ENCODE peak calls at places on chromosomes 13 and 19, in seven cellular contexts. One of them, this sample, is unnamed.

GRCh38 chr19:11422163-11423068 is 3.3 kb upstream of the RGL3 start:
- DNase-seq in lower lobe of right lung: peak
- DNase-seq in ascending aorta: peak
- DNase-seq in endodermal cell: peak
- DNase-seq in pancreas: peak
- DNase-seq in choroid plexus epithelial cell: peak
- DNase-seq in progenitor cell of endocrine pancreas: peak
- DNase-seq in this sample: peak

GRCh38 chr13:22915442-22916082 is 265.2 kb upstream of the SGCG start:
- DNase-seq in lower lobe of right lung: peak
- DNase-seq in ascending aorta: no peak
- DNase-seq in endodermal cell: peak
- DNase-seq in pancreas: peak
- DNase-seq in choroid plexus epithelial cell: peak
- DNase-seq in progenitor cell of endocrine pancreas: peak
- DNase-seq in this sample: peak

GRCh38 chr13:71801781-71802180 is 65.2 kb downstream of the DACH1 start:
- DNase-seq in lower lobe of right lung: no peak
- DNase-seq in ascending aorta: no peak
- DNase-seq in endodermal cell: no peak
- DNase-seq in pancreas: no peak
- DNase-seq in choroid plexus epithelial cell: no peak
- DNase-seq in progenitor cell of endocrine pancreas: no peak
- DNase-seq in this sample: no peak

GRCh38 chr19:42198676-42199439 is 18.6 kb downstream of the DEDD2 start:
- DNase-seq in lower lobe of right lung: no peak
- DNase-seq in ascending aorta: no peak
- DNase-seq in endodermal cell: peak
- DNase-seq in pancreas: no peak
- DNase-seq in choroid plexus epithelial cell: no peak
- DNase-seq in progenitor cell of endocrine pancreas: no peak
- DNase-seq in this sample: no peak

GRCh38 chr19:31085125-31085524 is 264.1 kb downstream of the TSHZ3 start:
- DNase-seq in lower lobe of right lung: no peak
- DNase-seq in ascending aorta: no peak
- DNase-seq in endodermal cell: no peak
- DNase-seq in pancreas: no peak
- DNase-seq in choroid plexus epithelial cell: no peak
- DNase-seq in progenitor cell of endocrine pancreas: no peak
- DNase-seq in this sample: no peak

GRCh38 chr13:25981060-25981459 is 70.8 kb downstream of the SHISA2 start:
- DNase-seq in lower lobe of right lung: no peak
- DNase-seq in ascending aorta: no peak
- DNase-seq in endodermal cell: no peak
- DNase-seq in pancreas: no peak
- DNase-seq in choroid plexus epithelial cell: no peak
- DNase-seq in progenitor cell of endocrine pancreas: no peak
- DNase-seq in this sample: no peak

GRCh38 chr13:27406178-27406939 is 18.1 kb upstream of the GTF3A start:
- DNase-seq in lower lobe of right lung: no peak
- DNase-seq in ascending aorta: no peak
- DNase-seq in endodermal cell: no peak
- DNase-seq in pancreas: no peak
- DNase-seq in choroid plexus epithelial cell: peak
- DNase-seq in progenitor cell of endocrine pancreas: no peak
- DNase-seq in this sample: no peak

GRCh38 chr13:112616586-112617381 is 28.8 kb upstream of the TUBGCP3 start:
- DNase-seq in lower lobe of right lung: no peak
- DNase-seq in ascending aorta: no peak
- DNase-seq in endodermal cell: peak
- DNase-seq in pancreas: no peak
- DNase-seq in choroid plexus epithelial cell: peak
- DNase-seq in progenitor cell of endocrine pancreas: no peak
- DNase-seq in this sample: peak

GRCh38 chr19:57192064-57192395 is 730 bp downstream of the ZNF264 start:
- DNase-seq in lower lobe of right lung: no peak
- DNase-seq in ascending aorta: no peak
- DNase-seq in endodermal cell: no peak
- DNase-seq in pancreas: no peak
- DNase-seq in choroid plexus epithelial cell: peak
- DNase-seq in progenitor cell of endocrine pancreas: no peak
- DNase-seq in this sample: no peak

GRCh38 chr13:39663958-39664357 is 8.5 kb downstream of the COG6 start:
- DNase-seq in lower lobe of right lung: no peak
- DNase-seq in ascending aorta: no peak
- DNase-seq in endodermal cell: no peak
- DNase-seq in pancreas: no peak
- DNase-seq in choroid plexus epithelial cell: no peak
- DNase-seq in progenitor cell of endocrine pancreas: no peak
- DNase-seq in this sample: no peak

GRCh38 chr13:98959775-98960325 is 18.0 kb downstream of the DOCK9 start:
- DNase-seq in lower lobe of right lung: no peak
- DNase-seq in ascending aorta: no peak
- DNase-seq in endodermal cell: no peak
- DNase-seq in pancreas: no peak
- DNase-seq in choroid plexus epithelial cell: no peak
- DNase-seq in progenitor cell of endocrine pancreas: no peak
- DNase-seq in this sample: no peak

GRCh38 chr19:35715355-35715809 is 2.4 kb upstream of the KMT2B start:
- DNase-seq in lower lobe of right lung: no peak
- DNase-seq in ascending aorta: no peak
- DNase-seq in endodermal cell: no peak
- DNase-seq in pancreas: peak
- DNase-seq in choroid plexus epithelial cell: no peak
- DNase-seq in progenitor cell of endocrine pancreas: no peak
- DNase-seq in this sample: no peak

GRCh38 chr13:55948175-55948574 is 1192.5 kb upstream of the PRR20A start:
- DNase-seq in lower lobe of right lung: no peak
- DNase-seq in ascending aorta: no peak
- DNase-seq in endodermal cell: no peak
- DNase-seq in pancreas: peak
- DNase-seq in choroid plexus epithelial cell: no peak
- DNase-seq in progenitor cell of endocrine pancreas: no peak
- DNase-seq in this sample: no peak
- TF ChIP-seq CTCF in lower lobe of right lung: no peak
- TF ChIP-seq CTCF in ascending aorta: no peak
- TF ChIP-seq CTCF in endodermal cell: no peak
- TF ChIP-seq CTCF in pancreas: no peak
- TF ChIP-seq CTCF in choroid plexus epithelial cell: no peak
- TF ChIP-seq CTCF in progenitor cell of endocrine pancreas: no peak
- TF ChIP-seq CTCF in this sample: no peak

GRCh38 chr13:47480941-47481340 is 520.1 kb downstream of the SUCLA2 start:
- DNase-seq in lower lobe of right lung: no peak
- DNase-seq in ascending aorta: no peak
- DNase-seq in endodermal cell: no peak
- DNase-seq in pancreas: no peak
- DNase-seq in choroid plexus epithelial cell: no peak
- DNase-seq in progenitor cell of endocrine pancreas: no peak
- DNase-seq in this sample: no peak
- TF ChIP-seq CTCF in lower lobe of right lung: no peak
- TF ChIP-seq CTCF in ascending aorta: no peak
- TF ChIP-seq CTCF in endodermal cell: no peak
- TF ChIP-seq CTCF in pancreas: no peak
- TF ChIP-seq CTCF in choroid plexus epithelial cell: no peak
- TF ChIP-seq CTCF in progenitor cell of endocrine pancreas: no peak
- TF ChIP-seq CTCF in this sample: no peak

GRCh38 chr19:13902993-13903555 is 2.8 kb downstream of the BRME1 start:
- DNase-seq in lower lobe of right lung: no peak
- DNase-seq in ascending aorta: no peak
- DNase-seq in endodermal cell: no peak
- DNase-seq in pancreas: no peak
- DNase-seq in choroid plexus epithelial cell: peak
- DNase-seq in progenitor cell of endocrine pancreas: no peak
- DNase-seq in this sample: no peak
- TF ChIP-seq CTCF in lower lobe of right lung: peak
- TF ChIP-seq CTCF in ascending aorta: no peak
- TF ChIP-seq CTCF in endodermal cell: peak
- TF ChIP-seq CTCF in pancreas: no peak
- TF ChIP-seq CTCF in choroid plexus epithelial cell: peak
- TF ChIP-seq CTCF in progenitor cell of endocrine pancreas: no peak
- TF ChIP-seq CTCF in this sample: no peak

GRCh38 chr19:18074192-18074591 is 12.5 kb downstream of the IL12RB1 start:
- DNase-seq in lower lobe of right lung: no peak
- DNase-seq in ascending aorta: no peak
- DNase-seq in endodermal cell: peak
- DNase-seq in pancreas: peak
- DNase-seq in choroid plexus epithelial cell: no peak
- DNase-seq in progenitor cell of endocrine pancreas: no peak
- DNase-seq in this sample: no peak
- TF ChIP-seq CTCF in lower lobe of right lung: no peak
- TF ChIP-seq CTCF in ascending aorta: no peak
- TF ChIP-seq CTCF in endodermal cell: peak
- TF ChIP-seq CTCF in pancreas: no peak
- TF ChIP-seq CTCF in choroid plexus epithelial cell: peak
- TF ChIP-seq CTCF in progenitor cell of endocrine pancreas: peak
- TF ChIP-seq CTCF in this sample: no peak

DNA sequence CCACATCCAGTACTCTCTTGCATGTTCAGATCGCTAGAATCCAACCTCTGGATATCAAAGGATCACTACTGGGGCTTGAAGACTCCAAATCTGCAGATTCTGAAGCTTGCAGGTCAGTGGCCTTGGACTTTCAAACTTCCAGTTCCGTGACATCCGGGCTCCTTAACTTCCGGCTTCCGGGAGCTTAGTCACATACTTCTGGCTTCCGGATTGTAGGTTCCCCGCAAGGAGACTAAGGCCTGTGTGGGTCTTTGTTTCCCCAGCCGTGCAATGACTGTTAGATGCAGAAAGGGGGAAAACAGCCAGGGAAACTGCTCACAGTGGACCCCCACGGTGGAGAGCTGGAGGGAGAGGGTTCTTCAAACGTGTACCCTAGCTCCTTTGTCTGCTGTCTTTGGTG is 41.4 kb downstream of the ZNF333 start:
- DNase-seq in lower lobe of right lung: no peak
- DNase-seq in ascending aorta: no peak
- DNase-seq in endodermal cell: no peak
- DNase-seq in pancreas: no peak
- DNase-seq in choroid plexus epithelial cell: peak
- DNase-seq in progenitor cell of endocrine pancreas: no peak
- DNase-seq in this sample: no peak
- TF ChIP-seq CTCF in lower lobe of right lung: no peak
- TF ChIP-seq CTCF in ascending aorta: no peak
- TF ChIP-seq CTCF in endodermal cell: no peak
- TF ChIP-seq CTCF in pancreas: no peak
- TF ChIP-seq CTCF in choroid plexus epithelial cell: no peak
- TF ChIP-seq CTCF in progenitor cell of endocrine pancreas: no peak
- TF ChIP-seq CTCF in this sample: no peak

GRCh38 chr19:40521276-40521675 is 54.5 kb downstream of the SPTBN4 start:
- DNase-seq in lower lobe of right lung: no peak
- DNase-seq in ascending aorta: no peak
- DNase-seq in endodermal cell: no peak
- DNase-seq in pancreas: no peak
- DNase-seq in choroid plexus epithelial cell: peak
- DNase-seq in progenitor cell of endocrine pancreas: no peak
- DNase-seq in this sample: no peak
- TF ChIP-seq CTCF in lower lobe of right lung: no peak
- TF ChIP-seq CTCF in ascending aorta: no peak
- TF ChIP-seq CTCF in endodermal cell: peak
- TF ChIP-seq CTCF in pancreas: no peak
- TF ChIP-seq CTCF in choroid plexus epithelial cell: peak
- TF ChIP-seq CTCF in progenitor cell of endocrine pancreas: peak
- TF ChIP-seq CTCF in this sample: no peak

DNA sequence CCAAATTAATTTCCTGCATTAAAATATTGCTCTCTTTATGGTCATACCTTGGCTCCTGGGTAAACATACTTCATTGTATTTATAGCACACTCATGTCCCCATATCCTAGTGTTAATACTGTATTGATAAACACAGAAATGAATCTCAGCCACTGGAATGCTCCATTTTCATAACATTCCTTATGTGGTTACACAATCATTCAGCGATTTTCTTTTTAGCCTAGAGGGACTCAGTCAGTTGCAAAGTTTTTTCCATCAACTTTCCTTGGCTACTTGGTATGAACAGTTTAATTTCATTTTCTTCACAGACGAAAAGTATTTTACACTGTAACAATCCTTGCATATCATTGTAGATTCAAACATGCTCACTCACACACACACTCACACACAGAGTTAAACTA is 471.5 kb downstream of the FGF14 start:
- DNase-seq in lower lobe of right lung: no peak
- DNase-seq in ascending aorta: no peak
- DNase-seq in endodermal cell: no peak
- DNase-seq in pancreas: no peak
- DNase-seq in choroid plexus epithelial cell: peak
- DNase-seq in progenitor cell of endocrine pancreas: no peak
- DNase-seq in this sample: no peak
- TF ChIP-seq CTCF in lower lobe of right lung: no peak
- TF ChIP-seq CTCF in ascending aorta: no peak
- TF ChIP-seq CTCF in endodermal cell: no peak
- TF ChIP-seq CTCF in pancreas: no peak
- TF ChIP-seq CTCF in choroid plexus epithelial cell: no peak
- TF ChIP-seq CTCF in progenitor cell of endocrine pancreas: no peak
- TF ChIP-seq CTCF in this sample: no peak

GRCh38 chr13:91072511-91072910 is 275.0 kb upstream of the MIR17HG start:
- DNase-seq in lower lobe of right lung: no peak
- DNase-seq in ascending aorta: no peak
- DNase-seq in endodermal cell: no peak
- DNase-seq in pancreas: no peak
- DNase-seq in choroid plexus epithelial cell: no peak
- DNase-seq in progenitor cell of endocrine pancreas: no peak
- DNase-seq in this sample: no peak

GRCh38 chr13:91079190-91079589 is 268.3 kb upstream of the MIR17HG start:
- DNase-seq in lower lobe of right lung: no peak
- DNase-seq in ascending aorta: no peak
- DNase-seq in endodermal cell: no peak
- DNase-seq in pancreas: no peak
- DNase-seq in choroid plexus epithelial cell: no peak
- DNase-seq in progenitor cell of endocrine pancreas: no peak
- DNase-seq in this sample: no peak

DNA sequence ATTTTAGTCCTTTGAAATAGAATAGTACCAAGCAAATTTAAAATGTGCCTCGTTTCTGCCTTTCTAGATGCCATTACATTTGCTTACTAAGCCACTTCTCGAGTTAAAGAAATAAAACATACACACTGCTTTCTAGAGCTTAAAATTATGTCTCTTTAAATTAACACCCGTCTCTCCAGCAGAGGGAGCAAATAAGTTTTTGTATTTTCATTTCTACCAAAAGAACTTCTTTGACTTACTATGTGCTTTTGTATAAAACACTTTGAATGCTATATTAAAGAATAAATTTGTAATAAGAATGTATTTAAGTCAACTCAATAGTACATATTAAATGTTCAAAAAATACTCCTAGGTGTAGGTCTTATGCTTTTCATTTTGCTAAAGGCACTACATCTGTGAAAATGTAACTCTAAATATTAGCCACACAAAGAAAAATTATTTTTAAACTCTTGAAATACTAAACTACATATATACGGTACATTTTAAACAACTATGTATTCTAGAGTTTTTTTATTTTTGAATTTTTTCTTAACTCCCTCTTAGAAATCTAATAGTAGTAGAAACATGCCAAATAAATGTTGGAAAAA is 269.3 kb upstream of the MIR17HG start:
- DNase-seq in lower lobe of right lung: no peak
- DNase-seq in ascending aorta: no peak
- DNase-seq in endodermal cell: no peak
- DNase-seq in pancreas: no peak
- DNase-seq in choroid plexus epithelial cell: peak
- DNase-seq in progenitor cell of endocrine pancreas: no peak
- DNase-seq in this sample: no peak
- TF ChIP-seq CTCF in lower lobe of right lung: no peak
- TF ChIP-seq CTCF in ascending aorta: no peak
- TF ChIP-seq CTCF in endodermal cell: peak
- TF ChIP-seq CTCF in pancreas: no peak
- TF ChIP-seq CTCF in choroid plexus epithelial cell: peak
- TF ChIP-seq CTCF in progenitor cell of endocrine pancreas: peak
- TF ChIP-seq CTCF in this sample: peak

This sample was measured in glutamatergic neuron.